ENCODE peak calls at places on chromosomes 16 and 17, in four cellular contexts. X is aorta, J is mammary epithelial cell, D is upper lobe of right lung. F is an unnamed sample.

GRCh38 chr17:56751145-56751743 is 82.5 kb downstream of the C17orf67 start:
- DNase-seq in X (no peak), J (no peak), D (no peak), F (no peak)

GRCh38 chr17:57552114-57552601 is 192.9 kb downstream of the CCDC182 start:
- DNase-seq in X (no peak), J (no peak), D (no peak), F (peak; percentile 61)

GRCh38 chr17:20063665-20064648 is 54.8 kb downstream of the SPECC1 start:
- DNase-seq in X (peak; percentile 90), J (peak; percentile 90), D (peak; percentile 67), F (peak; percentile 64)

GRCh38 chr16:59047114-59047513 is 313.0 kb upstream of the GOT2 start:
- DNase-seq in X (no peak), J (no peak), D (no peak), F (no peak)

GRCh38 chr17:47967607-47968252 is 3.2 kb upstream of the CDK5RAP3 start:
- DNase-seq in X (no peak), J (peak; percentile 89), D (no peak), F (no peak)

GRCh38 chr17:47324224-47325020 is 667 bp downstream of the EFCAB13 start:
- DNase-seq in X (peak; percentile 82), J (no peak), D (peak; percentile 80), F (peak; percentile 77)

GRCh38 chr16:16148755-16149154 is 74.5 kb downstream of the ABCC6 start:
- DNase-seq in X (no peak), J (no peak), D (no peak), F (no peak)

GRCh38 chr17:66302761-66303626 is 581 bp downstream of the PRKCA start:
- DNase-seq in X (peak; percentile 58), J (peak; percentile 47), D (peak; percentile 83), F (peak; percentile 44)

GRCh38 chr17:76270770-76271668 is 5.9 kb downstream of the UBALD2 start:
- DNase-seq in X (no peak), J (no peak), D (no peak), F (no peak)

GRCh38 chr16:82152641-82153094 is 17.4 kb downstream of the MPHOSPH6 start:
- DNase-seq in X (no peak), J (no peak), D (no peak), F (no peak)

GRCh38 chr17:40361925-40362695 is 2.4 kb downstream of the GJD3 start:
- DNase-seq in X (no peak), J (no peak), D (no peak), F (no peak)

GRCh38 chr17:48723555-48724239 is 712 bp downstream of the PRAC2 start:
- DNase-seq in X (no peak), J (no peak), D (no peak), F (no peak)

GRCh38 chr16:88499314-88499713 is 46.2 kb downstream of the ZFPM1 start:
- DNase-seq in X (no peak), J (no peak), D (no peak), F (no peak)

GRCh38 chr17:2111691-2112090 is 56.8 kb downstream of the HIC1 start:
- DNase-seq in X (no peak), J (no peak), D (no peak), F (no peak)

GRCh38 chr16:80122155-80122554 is 418.6 kb upstream of the DYNLRB2 start:
- DNase-seq in X (peak; percentile 58), J (no peak), D (no peak), F (peak; percentile 34)

GRCh38 chr16:29318037-29318436 is 88.5 kb downstream of the NPIPB11 start:
- DNase-seq in X (no peak), J (no peak), D (no peak), F (peak; percentile 58)

GRCh38 chr17:77504652-77505459 is 364.1 kb downstream of the SEC14L1 start:
- DNase-seq in X (peak; percentile 26), J (no peak), D (peak; percentile 35), F (peak; percentile 36)

GRCh38 chr17:43860927-43861622 is 14.1 kb downstream of the CD300LG start:
- DNase-seq in X (no peak), J (no peak), D (peak; percentile 48), F (no peak)

GRCh38 chr17:46002311-46002972 is 3.4 kb downstream of the STH start:
- DNase-seq in X (peak; percentile 67), J (peak; percentile 41), D (peak; percentile 76), F (peak; percentile 61)

GRCh38 chr17:32240745-32241144 is 24.9 kb upstream of the RHBDL3 start:
- DNase-seq in X (no peak), J (peak; percentile 14), D (no peak), F (no peak)

GRCh38 chr16:87697256-87697655 is 68.5 kb downstream of the KLHDC4 start:
- DNase-seq in X (no peak), J (no peak), D (no peak), F (no peak)

GRCh38 chr16:1708083-1708767 is 2.2 kb downstream of the MAPK8IP3 start:
- DNase-seq in X (no peak), J (no peak), D (no peak), F (no peak)
- H3K4me3 ChIP-seq in X (no peak overlapping the region), J (no peak overlapping the region), D (no peak overlapping the region), F (no peak overlapping the region)

GRCh38 chr16:56982695-56983094 is 6.7 kb upstream of the NLRC5 start:
- DNase-seq in X (peak; percentile 20), J (no peak), D (no peak), F (no peak)

GRCh38 chr16:56981729-56982271 is 7.6 kb upstream of the NLRC5 start:
- DNase-seq in X (no peak), J (no peak), D (no peak), F (no peak)

GRCh38 chr16:56977823-56978430 is 11.4 kb upstream of the NLRC5 start:
- DNase-seq in X (peak; percentile 39), J (no peak), D (no peak), F (peak; percentile 82)

GRCh38 chr16:56980792-56981724 is 8.3 kb upstream of the NLRC5 start:
- DNase-seq in X (no peak), J (no peak), D (no peak), F (no peak)

DNA sequence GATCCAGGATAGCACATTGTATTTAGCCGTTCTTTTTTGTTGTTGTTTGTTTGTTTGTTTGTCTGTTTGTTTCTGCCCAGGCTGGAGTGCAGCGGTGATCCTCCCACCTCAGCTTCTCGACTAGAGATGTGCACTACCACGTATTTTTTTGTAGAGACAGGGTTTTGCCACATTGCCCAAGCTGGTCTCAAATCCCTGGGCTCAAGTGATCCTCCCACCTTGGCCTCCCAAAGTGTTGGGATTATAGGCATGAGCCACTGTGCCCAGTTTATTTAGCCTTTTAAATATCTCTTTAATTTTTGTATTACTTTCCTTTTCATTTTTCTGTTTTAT is 9.2 kb upstream of the NLRC5 start:
- DNase-seq in X (no peak), J (no peak), D (no peak), F (no peak)
- H3K36me3 ChIP-seq in X (no peaks in the 10 kb centered on the region), J (no peaks in the 10 kb centered on the region), D (no peaks in the 10 kb centered on the region), F (no peaks in the 10 kb centered on the region)

DNA sequence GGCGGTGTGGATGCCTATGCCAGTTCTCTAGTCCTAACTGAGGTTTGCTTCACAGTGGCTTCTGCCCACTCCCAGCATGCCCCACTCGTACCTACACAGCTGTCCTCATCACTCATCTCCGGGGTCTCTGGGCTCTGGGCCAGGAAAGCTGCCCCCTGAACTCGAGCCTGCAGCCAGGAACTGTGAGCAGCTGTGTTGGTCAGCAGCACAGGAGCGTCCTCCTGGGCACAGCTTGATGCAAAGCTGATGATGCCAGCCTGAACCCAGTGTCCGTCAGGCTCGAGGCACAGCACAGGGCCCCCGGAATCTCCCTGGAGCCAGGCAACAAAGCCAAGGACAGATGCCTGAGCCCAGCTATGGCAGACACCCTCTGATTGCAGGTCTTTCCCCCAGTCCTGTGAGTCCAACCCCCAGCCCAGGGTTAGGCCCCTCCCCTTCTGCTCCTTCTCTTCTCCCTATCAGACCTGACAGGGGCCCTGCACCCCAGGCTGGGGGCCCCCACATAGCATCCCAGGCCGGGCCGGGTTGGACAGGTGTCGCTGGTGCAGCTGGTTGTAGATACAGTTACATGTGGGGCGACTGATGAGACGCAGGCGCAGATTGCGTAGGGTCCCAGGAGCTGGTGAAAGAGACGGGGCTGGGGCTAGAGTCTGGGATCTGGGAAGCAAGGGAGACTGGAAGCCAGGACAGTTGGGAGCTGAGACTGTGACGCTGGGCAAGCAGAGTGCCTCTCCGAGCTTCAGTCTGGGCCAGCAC is 2.7 kb downstream of the PRSS53 start:
- DNase-seq in X (no peak), J (no peak), D (no peak), F (no peak)
- H3K9me3 ChIP-seq in X (no peaks in the 10 kb centered on the region), J (no peaks in the 10 kb centered on the region), D (no peaks in the 10 kb centered on the region), F (no peaks in the 10 kb centered on the region)

DNA sequence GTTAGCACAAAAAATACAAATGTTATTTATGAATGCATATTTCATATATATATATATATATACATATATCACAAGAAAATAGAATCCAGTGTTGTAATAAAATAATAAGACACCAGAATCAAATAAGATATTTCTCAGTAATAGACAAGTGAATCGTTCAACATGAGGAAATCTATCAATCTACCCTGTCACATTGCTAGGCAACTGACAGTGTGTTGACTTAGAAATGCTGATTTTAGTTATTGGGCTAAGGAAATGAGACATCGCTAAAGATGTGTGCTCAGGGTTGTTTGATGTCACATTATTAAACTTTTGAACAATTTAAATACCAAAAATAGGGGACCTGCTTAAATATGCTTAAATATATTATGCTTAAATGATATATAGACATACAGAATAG is 49.9 kb upstream of the DNAH9 start:
- DNase-seq in X (no peak), J (no peak), D (no peak), F (no peak)
- H3K4me3 ChIP-seq in X (no peak overlapping the region), J (no peak overlapping the region), D (no peak overlapping the region), F (no peak overlapping the region)

DNA sequence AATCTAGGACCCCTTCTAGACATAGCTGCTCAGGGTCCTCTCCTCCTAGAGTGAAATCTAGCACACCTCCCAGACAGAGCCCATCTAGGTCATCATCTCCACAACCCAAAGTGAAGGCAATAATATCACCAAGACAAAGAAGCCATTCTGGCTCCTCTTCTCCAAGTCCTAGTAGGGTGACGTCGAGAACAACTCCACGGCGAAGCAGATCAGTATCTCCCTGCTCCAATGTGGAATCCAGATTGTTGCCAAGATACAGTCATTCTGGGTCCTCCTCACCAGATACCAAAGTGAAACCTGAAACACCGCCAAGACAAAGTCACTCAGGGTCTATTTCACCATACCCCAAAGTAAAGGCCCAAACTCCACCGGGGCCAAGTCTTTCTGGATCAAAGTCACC is 10.7 kb downstream of the SRRM2 start:
- DNase-seq in X (no peak), J (no peak), D (no peak), F (no peak)
- H3K36me3 ChIP-seq in X (peaks cover 29% of the 10 kb centered on the region), J (peaks cover 76% of the 10 kb centered on the region), D (peaks cover 100% of the 10 kb centered on the region), F (peaks cover 100% of the 10 kb centered on the region)

DNA sequence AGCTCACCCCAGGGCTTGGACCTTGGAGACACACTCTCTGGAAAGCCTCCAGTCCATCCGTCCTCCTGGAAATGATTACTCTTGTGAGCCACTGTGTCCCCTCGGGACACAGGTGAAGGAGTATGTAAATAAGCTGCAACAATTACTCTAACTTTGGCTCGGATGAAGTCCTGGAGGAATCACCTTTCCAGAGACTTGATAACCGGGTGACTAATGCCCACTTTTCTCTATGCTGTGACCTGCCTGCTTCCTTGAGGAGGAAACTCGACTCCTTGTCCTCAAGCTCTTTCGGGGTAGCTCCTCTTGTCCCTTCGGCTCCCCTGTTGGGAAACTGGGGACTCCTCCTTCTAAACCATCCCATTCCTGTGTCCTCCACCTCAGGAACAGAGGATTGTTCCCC is at the start of gene OR1A1:
- DNase-seq in X (no peak), J (no peak), D (no peak), F (no peak)
- H3K9me3 ChIP-seq in X (no peaks in the 10 kb centered on the region), J (no peaks in the 10 kb centered on the region), D (no peaks in the 10 kb centered on the region), F (no peaks in the 10 kb centered on the region)